ENCODE peak calls at places on chromosomes 13 and 19, in four cellular contexts. One of them, this sample, is unnamed.
A peak's percentile ranks its signal among the peaks of the same experiment; 100 is the strongest.

GRCh38 chr19:17706750-17707181 is 12.5 kb upstream of the MAP1S start:
- DNase-seq in EL: peak; percentile 50
- DNase-seq in HFFc6: peak; percentile 13
- DNase-seq in fibroblast of the conjunctiva: no peak
- DNase-seq in this sample: no peak

GRCh38 chr19:41886761-41887710 is 4.1 kb downstream of the ARHGEF1 start:
- DNase-seq in EL: no peak
- DNase-seq in HFFc6: no peak
- DNase-seq in fibroblast of the conjunctiva: no peak
- DNase-seq in this sample: no peak

GRCh38 chr19:5693195-5694166 is 3.4 kb downstream of the RPL36 start:
- DNase-seq in EL: no peak
- DNase-seq in HFFc6: no peak
- DNase-seq in fibroblast of the conjunctiva: no peak
- DNase-seq in this sample: no peak

GRCh38 chr19:47209323-47210179 is 21.4 kb downstream of the BBC3 start:
- DNase-seq in EL: no peak
- DNase-seq in HFFc6: no peak
- DNase-seq in fibroblast of the conjunctiva: no peak
- DNase-seq in this sample: no peak

GRCh38 chr19:35318679-35319448 is 10.1 kb upstream of the CD22 start:
- DNase-seq in EL: peak; percentile 91
- DNase-seq in HFFc6: peak; percentile 94
- DNase-seq in fibroblast of the conjunctiva: peak; percentile 13
- DNase-seq in this sample: peak; percentile 68

GRCh38 chr13:44837250-44837649 is 152.0 kb downstream of the NUFIP1 start:
- DNase-seq in EL: peak; percentile 55
- DNase-seq in HFFc6: peak; percentile 46
- DNase-seq in fibroblast of the conjunctiva: no peak
- DNase-seq in this sample: no peak

GRCh38 chr19:43438291-43439162 is 23.8 kb downstream of the TEX101 start:
- DNase-seq in EL: peak; percentile 89
- DNase-seq in HFFc6: peak; percentile 76
- DNase-seq in fibroblast of the conjunctiva: peak; percentile 80
- DNase-seq in this sample: no peak

GRCh38 chr13:93614776-93615175 is 388.2 kb downstream of the GPC6 start:
- DNase-seq in EL: no peak
- DNase-seq in HFFc6: no peak
- DNase-seq in fibroblast of the conjunctiva: no peak
- DNase-seq in this sample: no peak

GRCh38 chr19:9819590-9819898 is 665 bp upstream of the FBXL12 start:
- DNase-seq in EL: no peak
- DNase-seq in HFFc6: no peak
- DNase-seq in fibroblast of the conjunctiva: no peak
- DNase-seq in this sample: no peak

GRCh38 chr19:49469828-49470614 is 4.0 kb upstream of the FLT3LG start:
- DNase-seq in EL: peak; percentile 30
- DNase-seq in HFFc6: no peak
- DNase-seq in fibroblast of the conjunctiva: no peak
- DNase-seq in this sample: no peak

GRCh38 chr13:105510363-105510762 is 1025.1 kb downstream of the EFNB2 start:
- DNase-seq in EL: no peak
- DNase-seq in HFFc6: no peak
- DNase-seq in fibroblast of the conjunctiva: no peak
- DNase-seq in this sample: no peak

GRCh38 chr13:33230178-33230881 is 55.2 kb downstream of the STARD13 start:
- DNase-seq in EL: peak; percentile 74
- DNase-seq in HFFc6: peak; percentile 69
- DNase-seq in fibroblast of the conjunctiva: no peak
- DNase-seq in this sample: peak; percentile 43

GRCh38 chr13:105047676-105048295 is 1487.7 kb downstream of the EFNB2 start:
- DNase-seq in EL: no peak
- DNase-seq in HFFc6: no peak
- DNase-seq in fibroblast of the conjunctiva: no peak
- DNase-seq in this sample: no peak